ENCODE peak calls at places on chromosomes 16 and 17, in nine cellular contexts. T is mucosa of descending colon; Q is chondrocyte; E is GM03348; A is CD4-positive, alpha-beta T cell; G is naive thymus-derived CD4-positive, alpha-beta T cell; Y is progenitor cell of endocrine pancreas; Z is IMR-90; X is neuronal stem cell. D is an unnamed sample.

GRCh38 chr16:77374384-77374783 is 60.5 kb downstream of the ADAMTS18 start:
- DNase-seq in G (no peak), E (no peak), X (no peak), Q (no peak), A (no peak), T (no peak), Y (no peak), Z (no peak), D (no peak)

GRCh38 chr17:43927101-43927935 is 15.0 kb downstream of the PPY start:
- DNase-seq in A (no peak), X (no peak), Z (no peak), G (no peak), T (peak; percentile 56), E (no peak), Q (no peak), Y (no peak), D (no peak)

GRCh38 chr17:74737299-74738050 is 419 bp downstream of the RAB37 start:
- DNase-seq in E (no peak), G (peak; percentile 53), T (no peak), Q (peak; percentile 72), A (no peak), X (no peak), Y (no peak), Z (no peak), D (peak; percentile 51)

GRCh38 chr17:68461122-68461539 is 3.8 kb upstream of the WIPI1 start:
- DNase-seq in Y (no peak), A (no peak), Q (no peak), X (no peak), Z (no peak), E (no peak), T (no peak), G (no peak), D (no peak)

GRCh38 chr17:73232587-73233373 is 28.9 kb downstream of the CPSF4L start:
- DNase-seq in Y (no peak), Z (peak; percentile 23), X (no peak), G (peak; percentile 18), E (peak; percentile 66), T (peak; percentile 70), Q (no peak), A (no peak), D (peak; percentile 41)

GRCh38 chr17:74631468-74632195 is 8.1 kb upstream of the CD300E start:
- DNase-seq in A (no peak), T (no peak), X (no peak), E (peak; percentile 37), Z (no peak), Y (no peak), G (no peak), Q (no peak), D (peak; percentile 68)

GRCh38 chr16:85542548-85542927 is 70.6 kb upstream of the GSE1 start:
- DNase-seq in Z (no peak), E (no peak), Q (no peak), T (no peak), X (no peak), A (no peak), Y (no peak), G (no peak), D (no peak)

GRCh38 chr16:84423416-84423837 is 55.1 kb downstream of the ATP2C2 start:
- DNase-seq in X (no peak), Y (no peak), Z (peak; percentile 52), G (no peak), E (peak; percentile 35), Q (peak; percentile 35), T (no peak), A (no peak), D (no peak)

GRCh38 chr17:17401271-17401781 is 75.5 kb upstream of the MED9 start:
- DNase-seq in E (peak; percentile 28), Z (no peak), Y (no peak), A (no peak), X (no peak), T (no peak), G (no peak), Q (no peak), D (peak; percentile 49)

GRCh38 chr17:19243838-19244237 is 6.7 kb downstream of the EPN2 start:
- DNase-seq in G (no peak), Z (no peak), Q (no peak), A (no peak), X (no peak), Y (no peak), T (no peak), E (no peak), D (no peak)

GRCh38 chr16:10738231-10739077 is 5.2 kb upstream of the NUBP1 start:
- DNase-seq in E (peak; percentile 28), Z (peak; percentile 78), X (no peak), G (no peak), Y (no peak), A (no peak), T (no peak), Q (peak; percentile 27), D (no peak)

GRCh38 chr16:89000207-89000959 is 23.4 kb upstream of the CBFA2T3 start:
- DNase-seq in X (no peak), Q (no peak), Z (no peak), Y (no peak), T (no peak), E (no peak), A (no peak), G (no peak), D (no peak)

GRCh38 chr17:7656958-7657715 is 6.4 kb downstream of the ATP1B2 start:
- DNase-seq in E (no peak), Y (no peak), Z (no peak), T (peak; percentile 33), A (no peak), X (peak; percentile 48), G (no peak), Q (no peak), D (peak; percentile 68)

GRCh38 chr16:73232555-73233422 is 184.9 kb upstream of the ZFHX3 start:
- DNase-seq in G (no peak), X (no peak), Z (peak; percentile 100), T (no peak), E (no peak), Q (no peak), Y (peak; percentile 21), A (no peak), D (peak; percentile 98)

GRCh38 chr17:48439875-48440505 is 10.0 kb upstream of the SKAP1 start:
- DNase-seq in E (no peak), Z (no peak), G (peak; percentile 64), X (no peak), Y (no peak), A (peak; percentile 46), Q (no peak), T (no peak), D (peak; percentile 76)

GRCh38 chr17:28746611-28747045 is 2.8 kb downstream of the TRAF4 start:
- DNase-seq in Q (no peak), Y (no peak), A (no peak), T (peak; percentile 84), G (no peak), X (no peak), E (no peak), Z (no peak), D (no peak)

GRCh38 chr17:55224746-55225145 is 40.0 kb upstream of the HLF start:
- DNase-seq in Q (no peak), X (no peak), A (no peak), E (no peak), Y (no peak), T (no peak), G (no peak), Z (no peak), D (no peak)

GRCh38 chr17:15507896-15508295 is 40.5 kb upstream of the CDRT4 start:
- DNase-seq in G (no peak), T (no peak), Z (peak; percentile 47), E (no peak), Q (no peak), A (no peak), Y (no peak), X (no peak), D (no peak)

GRCh38 chr17:10631701-10632100 is 25.4 kb downstream of the MYH3 start:
- DNase-seq in E (no peak), Y (no peak), X (no peak), Q (no peak), G (no peak), A (no peak), Z (no peak), T (no peak), D (no peak)

GRCh38 chr17:43879723-43880419 is 27.5 kb downstream of the MPP2 start:
- DNase-seq in E (no peak), Y (no peak), T (no peak), Z (no peak), Q (no peak), X (no peak), A (no peak), G (peak; percentile 8), D (no peak)

GRCh38 chr17:50533720-50534148 is 1.2 kb downstream of the EPN3 start:
- DNase-seq in A (no peak), T (peak; percentile 83), G (no peak), E (peak; percentile 49), X (no peak), Y (no peak), Z (peak; percentile 33), Q (no peak), D (peak; percentile 77)

GRCh38 chr16:12406840-12407690 is 396.6 kb downstream of the CPPED1 start:
- DNase-seq in G (no peak), Z (peak; percentile 46), E (peak; percentile 41), X (no peak), T (no peak), A (no peak), Q (no peak), Y (no peak), D (no peak)

GRCh38 chr16:68506331-68507053 is 32.6 kb upstream of the ZFP90 start:
- DNase-seq in G (no peak), T (no peak), Z (peak; percentile 8), A (no peak), E (peak; percentile 52), Q (no peak), Y (no peak), X (no peak), D (no peak)

GRCh38 chr16:86669937-86670772 is 91.8 kb downstream of the FOXL1 start:
- DNase-seq in A (no peak), E (no peak), Y (no peak), X (no peak), T (no peak), G (no peak), Z (peak; percentile 61), Q (no peak), D (no peak)

GRCh38 chr17:70190959-70191805 is 21.9 kb downstream of the KCNJ2 start:
- DNase-seq in Q (no peak), E (no peak), Y (no peak), Z (peak; percentile 7), G (no peak), A (no peak), T (no peak), X (no peak), D (no peak)

GRCh38 chr16:55668337-55669281 is 12.8 kb downstream of the SLC6A2 start:
- DNase-seq in E (peak; percentile 49), A (no peak), Q (no peak), Y (no peak), G (no peak), Z (peak; percentile 5), X (no peak), T (no peak), D (peak; percentile 15)

GRCh38 chr17:62827722-62828498 is 19.8 kb upstream of the MARCHF10 start:
- DNase-seq in X (no peak), Y (no peak), G (no peak), Z (peak; percentile 65), A (no peak), Q (no peak), E (peak; percentile 60), T (no peak), D (no peak)

GRCh38 chr17:45019177-45019711 is 32.2 kb downstream of the DCAKD start:
- DNase-seq in Y (peak; percentile 47), Q (no peak), A (peak; percentile 8), Z (peak; percentile 34), E (peak; percentile 93), X (no peak), G (peak; percentile 16), T (peak; percentile 72), D (peak; percentile 84)

GRCh38 chr17:36923814-36924221 is 13.5 kb upstream of the LHX1 start:
- DNase-seq in A (no peak), G (no peak), Y (no peak), T (no peak), Z (no peak), Q (no peak), X (no peak), E (no peak), D (no peak)

GRCh38 chr17:64418506-64419339 is 28.1 kb upstream of the PECAM1 start:
- DNase-seq in G (peak; percentile 76), Y (no peak), A (no peak), T (no peak), Z (peak; percentile 74), X (peak; percentile 51), Q (no peak), E (peak; percentile 76), D (peak; percentile 66)

GRCh38 chr17:72205357-72205756 is 84.5 kb downstream of the SOX9 start:
- DNase-seq in E (no peak), Z (no peak), A (no peak), Q (no peak), T (no peak), Y (no peak), G (no peak), X (peak; percentile 41), D (peak; percentile 34)